ENCODE peak calls at places on chromosomes 12 and 14, in ten cellular contexts. W is left ventricle myocardium inferior; Q is lower lobe of right lung; C is adrenal gland; A is brain microvascular endothelial cell; T is cardiac muscle cell; J is tibial nerve; U is stomach; P is CD8-positive, alpha-beta T cell; X is sigmoid colon. H is an unnamed sample. For H3K27me3, the result is how much of the 10 kb centered on the place peaks cover.

GRCh38 chr12:4327293-4327692 is 6.3 kb downstream of the TIGAR start:
- DNase-seq in W (no peak), C (no peak), T (no peak), P (no peak), U (no peak), J (no peak), Q (no peak), X (no peak), A (no peak), H (no peak)

GRCh38 chr14:93719234-93719633 is 69.1 kb downstream of the PRIMA1 start:
- DNase-seq in P (no peak), A (no peak), Q (no peak), X (peak), J (no peak), U (no peak), C (no peak), T (no peak), W (no peak), H (no peak)

GRCh38 chr12:68978678-68979077 is 45.7 kb upstream of the CPM start:
- DNase-seq in X (no peak), T (no peak), W (no peak), A (no peak), C (no peak), U (no peak), J (no peak), Q (no peak), P (no peak), H (no peak)

GRCh38 chr12:101407054-101407437 is 526 bp downstream of the ARL1 start:
- DNase-seq in C (no peak), T (peak), A (no peak), U (no peak), Q (peak), W (no peak), J (peak), X (no peak), P (no peak), H (peak)

GRCh38 chr12:130764475-130765185 is 48.5 kb upstream of the RIMBP2 start:
- DNase-seq in X (peak), P (no peak), C (no peak), J (no peak), A (peak), Q (no peak), U (no peak), T (peak), W (no peak), H (no peak)

GRCh38 chr14:55807536-55807935 is 227.5 kb downstream of the KTN1 start:
- DNase-seq in J (peak), A (no peak), P (no peak), U (no peak), W (no peak), T (peak), C (no peak), Q (no peak), X (no peak), H (no peak)

GRCh38 chr14:75978249-75978731 is 3.5 kb downstream of the TGFB3 start:
- DNase-seq in A (no peak), C (no peak), W (no peak), Q (no peak), U (peak), J (no peak), P (peak), T (no peak), X (peak), H (no peak)

GRCh38 chr12:50221228-50222008 is 54.2 kb upstream of the CERS5 start:
- DNase-seq in P (no peak), Q (no peak), T (peak), W (no peak), U (no peak), J (peak), A (peak), C (no peak), X (no peak), H (no peak)

GRCh38 chr12:67019070-67019469 is 250.1 kb upstream of the CAND1 start:
- DNase-seq in U (no peak), P (no peak), J (no peak), A (no peak), Q (no peak), W (no peak), X (no peak), C (no peak), T (no peak), H (no peak)

GRCh38 chr14:54362759-54363437 is 33.9 kb upstream of the CDKN3 start:
- DNase-seq in P (no peak), J (no peak), A (no peak), U (no peak), X (no peak), C (no peak), T (no peak), Q (no peak), W (no peak), H (no peak)

GRCh38 chr14:20434701-20435453 is 1.1 kb downstream of the KLHL33 start:
- DNase-seq in X (peak), A (no peak), J (peak), T (no peak), P (no peak), W (peak), C (no peak), U (no peak), Q (no peak), H (no peak)

GRCh38 chr12:76688001-76688400 is 75.9 kb upstream of the ZDHHC17 start:
- DNase-seq in P (no peak), Q (no peak), T (no peak), X (no peak), A (no peak), J (no peak), C (no peak), U (no peak), W (no peak), H (no peak)

GRCh38 chr14:51176819-51177218 is 63.2 kb upstream of the TMX1 start:
- DNase-seq in Q (no peak), X (no peak), J (no peak), U (no peak), C (no peak), W (no peak), P (no peak), T (no peak), A (no peak), H (no peak)

GRCh38 chr12:64583395-64584172 is 26.7 kb upstream of the RASSF3 start:
- DNase-seq in U (no peak), J (no peak), A (no peak), C (no peak), Q (no peak), X (peak), T (no peak), P (no peak), W (no peak), H (no peak)

GRCh38 chr12:7207866-7208612 is 18.6 kb downstream of the PEX5 start:
- DNase-seq in P (no peak), U (no peak), T (no peak), Q (no peak), J (no peak), W (no peak), X (no peak), A (no peak), C (no peak), H (no peak)

GRCh38 chr12:104740668-104741067 is 217.4 kb downstream of the SLC41A2 start:
- DNase-seq in J (no peak), A (no peak), X (no peak), C (no peak), U (no peak), T (no peak), Q (no peak), W (no peak), P (no peak), H (no peak)

GRCh38 chr12:6979453-6979852 is 8.7 kb downstream of the EMG1 start:
- DNase-seq in U (no peak), Q (no peak), P (no peak), W (no peak), X (no peak), A (no peak), J (no peak), T (no peak), C (no peak), H (no peak)

GRCh38 chr12:25977047-25977446 is 18.6 kb downstream of the RASSF8 start:
- DNase-seq in T (no peak), C (no peak), J (no peak), X (peak), W (no peak), U (no peak), Q (no peak), A (no peak), P (no peak), H (no peak)

GRCh38 chr12:131702573-131702877 is 8.4 kb upstream of the SFSWAP start:
- DNase-seq in P (no peak), T (no peak), A (no peak), W (no peak), U (no peak), X (no peak), Q (no peak), J (no peak), C (no peak), H (no peak)

GRCh38 chr12:31923063-31923412 is 36.2 kb upstream of the RESF1 start:
- DNase-seq in T (no peak), U (no peak), P (no peak), W (no peak), Q (no peak), A (peak), J (no peak), X (no peak), C (no peak), H (no peak)

GRCh38 chr12:48352157-48352775 is 1.5 kb upstream of the ZNF641 start:
- DNase-seq in W (no peak), J (no peak), Q (no peak), U (no peak), T (no peak), C (no peak), A (no peak), P (no peak), X (no peak), H (no peak)

GRCh38 chr12:14934511-14934910 is 3.8 kb downstream of the ERP27 start:
- DNase-seq in X (no peak), Q (no peak), J (no peak), C (no peak), P (no peak), A (no peak), U (no peak), T (no peak), W (no peak), H (no peak)

GRCh38 chr12:10559241-10559640 is 53.6 kb downstream of the EIF2S3B start:
- DNase-seq in Q (no peak), U (no peak), A (no peak), X (no peak), T (no peak), W (no peak), C (no peak), P (peak), J (no peak), H (no peak)

GRCh38 chr12:101891462-101891971 is 14.1 kb downstream of the DRAM1 start:
- DNase-seq in T (no peak), C (peak), P (no peak), X (peak), W (no peak), Q (peak), U (peak), A (peak), J (no peak), H (no peak)

GRCh38 chr12:99670635-99671034 is 23.1 kb downstream of the GARIN6 start:
- DNase-seq in A (no peak), P (no peak), X (no peak), Q (no peak), J (no peak), W (no peak), T (no peak), U (no peak), C (no peak), H (no peak)

GRCh38 chr12:69008510-69008909 is 75.5 kb upstream of the CPM start:
- DNase-seq in A (no peak), W (no peak), X (no peak), J (no peak), U (no peak), C (no peak), Q (no peak), P (no peak), T (no peak), H (no peak)

GRCh38 chr12:26100966-26101744 is 23.7 kb downstream of the BHLHE41 start:
- DNase-seq in T (no peak), A (no peak), X (no peak), Q (no peak), W (no peak), J (no peak), C (no peak), P (no peak), U (peak), H (no peak)

GRCh38 chr12:122830517-122831214 is 4.6 kb upstream of the HIP1R start:
- DNase-seq in T (no peak), C (no peak), X (peak), A (peak), Q (no peak), W (no peak), P (no peak), J (no peak), U (no peak), H (no peak)

GRCh38 chr14:76904100-76904739 is 78.0 kb downstream of the LRRC74A start:
- DNase-seq in A (peak), W (peak), X (peak), C (no peak), U (no peak), Q (no peak), T (no peak), P (no peak), J (no peak), H (no peak)

GRCh38 chr14:50335989-50336391 is 23.9 kb downstream of the DMAC2L start:
- DNase-seq in P (no peak), T (no peak), X (no peak), Q (no peak), J (no peak), U (no peak), C (no peak), W (peak), A (peak), H (no peak)

GRCh38 chr12:92502417-92503028 is 200.3 kb upstream of the PLEKHG7 start:
- DNase-seq in W (no peak), A (no peak), Q (no peak), U (no peak), X (no peak), C (no peak), P (no peak), T (no peak), J (peak), H (no peak)
- TF ChIP-seq CTCF in W (peak), A (peak), Q (peak), U (peak), X (no peak), C (peak), P (no peak), T (peak), J (peak), H (no peak)

GRCh38 chr12:93387780-93388179 is 10.1 kb downstream of the NUDT4 start:
- DNase-seq in A (peak), T (no peak), Q (no peak), J (no peak), C (peak), P (no peak), W (no peak), X (no peak), U (no peak), H (no peak)
- H3K27ac ChIP-seq in A (peak), T (peak), Q (no peak), J (no peak), C (peak), P (no peak), W (peak), X (no peak), U (no peak), H (no peak)

DNA sequence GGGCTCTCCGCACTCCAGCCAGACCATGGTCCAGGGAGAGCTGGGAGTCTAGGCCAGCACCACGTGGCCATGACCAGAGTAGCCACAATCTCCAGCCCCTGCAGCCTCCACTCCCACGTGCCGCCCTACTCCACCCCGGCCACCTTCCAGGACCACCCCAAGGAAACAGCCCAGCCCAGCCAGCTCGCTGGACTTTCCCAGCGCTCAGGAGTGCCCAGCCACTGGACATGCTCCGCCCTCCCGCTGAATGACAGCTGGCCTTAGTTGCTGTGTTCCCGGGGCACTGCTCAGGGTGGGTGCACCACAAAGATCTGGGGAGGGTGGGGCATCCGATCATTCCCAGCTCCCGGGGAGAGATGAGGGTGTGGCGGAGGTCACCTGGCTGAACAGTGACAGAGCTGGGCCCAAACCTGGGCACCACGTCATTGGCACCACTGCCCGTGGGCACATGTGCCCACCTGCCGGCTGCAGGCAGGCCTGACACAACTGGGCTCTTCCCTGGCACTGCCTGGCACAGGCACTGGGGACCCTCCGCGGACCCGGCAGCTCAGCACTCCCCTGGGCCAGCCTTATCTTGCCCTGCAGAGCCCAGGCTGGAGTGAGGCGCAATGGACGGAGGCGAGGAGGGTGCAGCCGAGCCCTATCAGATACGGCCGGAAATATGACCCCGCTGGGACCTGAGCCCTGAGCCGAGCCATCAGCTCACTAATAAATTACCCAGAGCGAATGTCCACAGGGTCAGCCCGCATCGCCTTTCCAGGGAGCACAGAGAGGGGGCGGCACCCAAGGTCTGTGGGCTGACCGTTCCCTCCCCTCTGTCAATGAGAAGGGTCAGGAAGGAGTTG is 1.9 kb upstream of the C14orf180 start:
- DNase-seq in X (no peak), T (no peak), P (no peak), C (no peak), U (peak), W (no peak), J (no peak), Q (no peak), A (no peak), H (no peak)
- H3K27me3 ChIP-seq in X (under half), T (under half), P (under half), C (under half), U (under half), W (half or more), J (under half), Q (half or more), A (under half), H (under half)

DNA sequence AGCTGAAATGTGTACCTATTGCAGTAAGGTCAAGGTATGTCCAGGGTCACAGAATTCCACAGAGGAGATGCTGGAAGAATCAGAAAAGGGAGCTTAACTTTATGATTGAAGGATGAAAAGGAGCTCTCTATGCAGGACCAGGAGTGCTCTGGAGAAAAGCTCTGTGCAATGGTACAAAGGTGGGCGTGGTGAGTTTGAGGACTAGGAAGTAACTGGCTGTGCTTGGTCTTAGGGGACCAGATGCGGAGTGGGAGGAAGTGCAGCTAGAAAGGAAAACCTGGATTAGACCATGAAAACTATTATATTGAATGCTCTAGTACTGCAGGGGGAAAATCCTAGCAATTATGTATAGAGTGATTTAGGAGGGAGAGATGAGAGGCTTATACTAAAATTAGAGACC is 56.8 kb downstream of the BTG1 start:
- DNase-seq in Q (no peak), C (no peak), X (no peak), U (no peak), W (no peak), P (no peak), A (no peak), T (no peak), J (peak), H (no peak)
- TF ChIP-seq CTCF in Q (no peak), C (no peak), X (no peak), U (no peak), W (no peak), P (no peak), A (no peak), T (no peak), J (no peak), H (no peak)

DNA sequence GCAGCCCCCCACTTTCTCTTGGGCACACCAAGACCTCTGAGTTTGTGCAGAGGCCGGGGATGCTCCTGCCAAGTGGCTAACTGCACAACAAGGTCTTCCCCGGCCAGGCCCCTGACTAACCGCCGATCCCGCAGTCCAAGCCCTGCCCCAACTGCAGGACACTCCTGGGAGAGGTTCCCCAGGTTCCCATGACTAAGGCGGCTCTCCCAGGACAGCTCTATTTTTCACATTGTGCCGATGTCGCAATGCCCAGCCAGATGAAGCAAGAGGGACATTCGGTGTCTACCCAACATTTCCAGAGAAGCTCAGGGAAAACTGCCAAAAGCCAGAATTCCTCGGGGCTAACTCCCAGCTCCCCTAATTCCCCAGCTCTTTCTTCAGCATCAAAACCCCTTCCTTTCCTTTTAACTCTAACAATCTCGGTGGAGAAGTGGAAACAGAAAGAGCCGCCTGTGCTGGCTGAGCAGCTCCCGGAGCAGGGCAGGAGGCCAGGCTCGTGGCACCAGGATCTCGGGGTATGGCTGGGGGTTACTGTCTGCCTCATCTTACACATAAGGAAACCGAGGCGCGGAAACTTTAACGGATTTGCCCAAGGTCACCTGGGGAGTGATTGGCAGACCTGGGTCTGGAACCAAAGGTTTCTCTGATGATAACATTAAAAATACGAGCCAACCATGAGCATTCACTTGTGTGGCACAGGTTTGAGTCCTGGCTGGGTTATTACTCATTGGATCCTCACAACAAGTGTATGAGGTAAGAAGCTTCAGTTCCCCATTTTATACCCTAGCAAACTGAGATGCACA is 318.3 kb downstream of the BCL11B start:
- DNase-seq in T (no peak), Q (no peak), A (no peak), W (no peak), C (peak), P (no peak), U (peak), X (peak), J (peak), H (no peak)
- H3K27ac ChIP-seq in T (no peak), Q (no peak), A (no peak), W (no peak), C (no peak), P (no peak), U (no peak), X (no peak), J (no peak), H (no peak)

DNA sequence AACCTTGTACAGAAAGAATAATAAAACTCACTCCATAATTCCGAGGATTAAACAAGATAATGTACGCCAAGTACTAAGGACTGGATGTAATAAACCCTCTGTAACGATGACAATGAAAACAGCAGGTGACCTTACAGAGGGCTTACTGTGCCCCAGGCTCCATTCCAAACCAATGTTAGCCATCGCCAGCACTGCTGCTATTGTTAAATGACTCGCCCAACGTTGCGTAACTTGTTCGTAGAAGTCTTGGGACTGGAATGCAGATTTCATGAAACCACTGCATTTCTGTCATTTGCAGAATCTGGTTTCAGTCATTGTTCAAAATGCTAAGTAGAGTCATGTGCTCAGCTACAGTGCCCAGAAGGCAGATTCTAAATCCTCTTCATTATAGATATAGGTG is 728 bp upstream of the STON2 start:
- DNase-seq in J (peak), A (peak), T (no peak), X (peak), C (peak), Q (peak), P (no peak), U (peak), W (no peak), H (no peak)
- H3K27me3 ChIP-seq in J (under half), A (under half), T (under half), X (under half), C (under half), Q (under half), P (under half), U (under half), W (under half), H (under half)

DNA sequence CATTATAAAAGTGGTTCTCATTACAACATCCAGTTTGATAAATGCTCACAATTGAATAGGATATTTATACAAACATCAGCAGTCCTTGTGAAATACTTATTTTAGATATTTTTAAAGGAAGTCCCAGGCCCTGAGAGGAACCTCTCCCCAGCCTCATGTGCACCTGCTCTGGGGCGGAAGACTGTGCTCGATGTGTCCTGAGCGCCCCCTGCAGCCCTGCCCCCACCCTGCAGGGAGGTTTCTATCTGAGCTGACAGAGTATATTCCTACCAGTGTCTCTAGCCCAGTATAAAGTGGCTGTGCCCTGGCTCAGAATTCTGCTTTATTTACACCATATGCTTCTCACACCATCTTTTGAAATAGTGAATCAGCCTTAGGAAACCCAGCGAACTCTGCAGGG is 1349.1 kb downstream of the TMEM121 start:
- DNase-seq in X (no peak), J (no peak), C (no peak), P (no peak), W (peak), T (no peak), Q (no peak), A (no peak), U (peak), H (peak)
- TF ChIP-seq CTCF in X (no peak), J (no peak), C (peak), P (no peak), W (peak), T (no peak), Q (peak), A (no peak), U (peak), H (peak)